ENCODE peak calls at places on chromosomes 1 and 21, in nine cellular contexts. D, L, S, B, G, U, H, P and X are unnamed samples.

GRCh38 chr1:66752000-66752592 is at the start of gene DYNLT5:
- DNase-seq in P (peak), B (no peak), L (no peak), U (no peak), H (no peak), S (peak), G (peak), D (peak), X (peak)

GRCh38 chr1:34529935-34530859 is 224.7 kb upstream of the GJB5 start:
- DNase-seq in U (no peak), G (no peak), S (peak), H (no peak), L (no peak), D (no peak), B (no peak), P (no peak), X (no peak)

GRCh38 chr1:44775930-44776748 is 799 bp downstream of the RPS8 start:
- DNase-seq in B (no peak), U (no peak), H (no peak), G (no peak), D (peak), S (no peak), P (no peak), L (no peak), X (no peak)

GRCh38 chr1:205787287-205787916 is 12.1 kb upstream of the RAB29 start:
- DNase-seq in B (no peak), H (no peak), D (no peak), L (no peak), S (no peak), U (no peak), G (no peak), P (no peak), X (no peak)

GRCh38 chr1:119314001-119314796 is 54.4 kb upstream of the HAO2 start:
- DNase-seq in G (no peak), H (no peak), S (no peak), P (no peak), B (no peak), U (no peak), D (no peak), L (no peak), X (no peak)

GRCh38 chr21:46639489-46640386 is 4.3 kb downstream of the PRMT2 start:
- DNase-seq in L (no peak), U (no peak), H (no peak), P (peak), B (peak), D (peak), S (no peak), G (no peak), X (no peak)

GRCh38 chr1:61808968-61809367 is 66.7 kb downstream of the PATJ start:
- DNase-seq in G (no peak), H (no peak), P (no peak), B (no peak), S (no peak), D (peak), L (peak), U (no peak), X (no peak)

GRCh38 chr1:234975941-234976871 is 152.4 kb downstream of the TOMM20 start:
- DNase-seq in H (no peak), L (no peak), D (no peak), B (no peak), P (no peak), G (peak), U (no peak), S (no peak), X (no peak)

GRCh38 chr1:226704169-226704921 is 34.7 kb downstream of the ITPKB start:
- DNase-seq in B (peak), D (no peak), L (no peak), H (no peak), S (no peak), U (no peak), G (no peak), P (no peak), X (no peak)

GRCh38 chr1:176961678-176962077 is 202.8 kb downstream of the ASTN1 start:
- DNase-seq in G (no peak), H (no peak), U (no peak), D (no peak), B (no peak), P (no peak), L (no peak), S (no peak), X (no peak)

GRCh38 chr1:150560011-150560438 is 10.8 kb downstream of the ADAMTSL4 start:
- DNase-seq in B (peak), D (peak), S (peak), U (peak), P (no peak), L (peak), G (peak), H (no peak), X (peak)

GRCh38 chr1:86823821-86824500 is 90.0 kb downstream of the SELENOF start:
- DNase-seq in S (no peak), B (no peak), H (no peak), U (no peak), D (no peak), L (no peak), P (no peak), G (no peak), X (no peak)

GRCh38 chr21:29939859-29940245 is at the start of gene GRIK1:
- DNase-seq in B (no peak), H (no peak), G (no peak), D (no peak), P (no peak), U (no peak), L (peak), S (peak), X (peak)

GRCh38 chr1:176638713-176639112 is 175.7 kb downstream of the PAPPA2 start:
- DNase-seq in S (no peak), D (no peak), P (no peak), L (no peak), G (no peak), U (no peak), B (no peak), H (no peak), X (no peak)

GRCh38 chr1:27382950-27383627 is at the start of gene CD164L2:
- DNase-seq in B (no peak), S (peak), P (no peak), D (no peak), U (peak), L (peak), G (no peak), H (no peak), X (no peak)

GRCh38 chr21:28714795-28715464 is 277.7 kb downstream of the LTN1 start:
- DNase-seq in B (no peak), S (no peak), D (peak), U (no peak), H (no peak), L (no peak), G (no peak), P (peak), X (no peak)

GRCh38 chr1:36161656-36162531 is 5.9 kb downstream of the MAP7D1 start:
- DNase-seq in B (no peak), G (no peak), H (peak), U (no peak), D (peak), S (no peak), P (peak), L (no peak), X (peak)

GRCh38 chr1:205709059-205709398 is 28.7 kb upstream of the SLC45A3 start:
- DNase-seq in H (no peak), D (no peak), S (no peak), B (no peak), L (no peak), G (no peak), U (no peak), P (peak), X (no peak)

GRCh38 chr1:6350416-6351088 is 43.0 kb downstream of the ACOT7 start:
- DNase-seq in D (no peak), H (no peak), U (no peak), G (peak), P (no peak), S (no peak), B (no peak), L (no peak), X (peak)

GRCh38 chr1:226093621-226094020 is 31.1 kb downstream of the H3-3A start:
- DNase-seq in U (no peak), G (no peak), L (no peak), D (no peak), H (no peak), P (no peak), B (no peak), S (no peak), X (no peak)

GRCh38 chr1:241555526-241555925 is 23.3 kb downstream of the KMO start:
- DNase-seq in S (no peak), D (no peak), L (no peak), B (peak), P (no peak), H (no peak), U (no peak), G (no peak), X (no peak)

GRCh38 chr1:167107456-167107855 is 13.6 kb downstream of the STYXL2 start:
- DNase-seq in L (no peak), D (peak), U (no peak), G (no peak), B (no peak), P (peak), S (no peak), H (no peak), X (no peak)

GRCh38 chr1:37884145-37884544 is 24.8 kb upstream of the MTF1 start:
- DNase-seq in L (no peak), P (no peak), G (no peak), D (no peak), B (no peak), S (no peak), H (no peak), U (no peak), X (no peak)

GRCh38 chr1:88774151-88774556 is 90.1 kb downstream of the PKN2 start:
- DNase-seq in H (no peak), U (no peak), L (no peak), B (no peak), S (no peak), P (peak), D (peak), G (no peak), X (no peak)

GRCh38 chr1:203179328-203180009 is 3.8 kb upstream of the MYBPH start:
- DNase-seq in S (peak), L (no peak), U (no peak), G (no peak), P (no peak), H (no peak), B (no peak), D (no peak), X (no peak)

GRCh38 chr1:47385020-47385419 is 31.1 kb upstream of the FOXE3 start:
- DNase-seq in D (no peak), G (no peak), H (no peak), B (no peak), S (no peak), U (no peak), L (no peak), P (no peak), X (no peak)

GRCh38 chr1:41963636-41964035 is 44.9 kb upstream of the HIVEP3 start:
- DNase-seq in L (no peak), S (no peak), P (no peak), G (no peak), D (no peak), B (no peak), U (no peak), H (no peak), X (no peak)

GRCh38 chr1:92975551-92976232 is 14.4 kb upstream of the DIPK1A start:
- DNase-seq in S (no peak), B (no peak), H (no peak), P (no peak), G (no peak), L (no peak), U (no peak), D (no peak), X (peak)